ENCODE peak calls at places on chromosomes 13 and 19, in seven cellular contexts. D, X, B, L, H, F and J are unnamed samples.

GRCh38 chr19:53332484-53332883 is 1.1 kb upstream of the ZNF845 start:
- DNase-seq in H (no peak), X (no peak), F (no peak), L (no peak), D (no peak), B (no peak), J (no peak)

GRCh38 chr19:51448011-51448744 is 10.1 kb downstream of the SIGLEC8 start:
- DNase-seq in B (no peak), L (no peak), D (no peak), X (no peak), F (no peak), H (no peak), J (no peak)

GRCh38 chr19:49710372-49710951 is 19.5 kb downstream of the CPT1C start:
- DNase-seq in F (peak), X (no peak), L (no peak), D (no peak), B (no peak), H (no peak), J (no peak)

GRCh38 chr13:98717891-98718290 is 34.6 kb downstream of the SLC15A1 start:
- DNase-seq in L (no peak), H (no peak), D (no peak), F (no peak), X (no peak), B (no peak), J (no peak)

GRCh38 chr13:85009447-85009846 is 789.8 kb downstream of the SLITRK6 start:
- DNase-seq in D (no peak), L (no peak), B (no peak), X (no peak), H (no peak), F (no peak), J (no peak)

GRCh38 chr13:34044660-34045080 is 226.7 kb downstream of the RFC3 start:
- DNase-seq in X (no peak), F (peak), L (no peak), B (peak), D (no peak), H (no peak), J (no peak)

GRCh38 chr19:38649305-38650179 is 2.1 kb downstream of the ACTN4 start:
- DNase-seq in F (no peak), X (no peak), D (no peak), H (peak), L (no peak), B (peak), J (no peak)

GRCh38 chr13:110965755-110966134 is 50.9 kb upstream of the ANKRD10 start:
- DNase-seq in L (no peak), F (no peak), D (no peak), H (no peak), B (no peak), X (peak), J (no peak)

GRCh38 chr19:5172859-5173577 is 167.6 kb downstream of the PTPRS start:
- DNase-seq in B (peak), L (no peak), F (peak), D (no peak), X (no peak), H (no peak), J (no peak)

GRCh38 chr13:77055158-77055557 is 28.2 kb upstream of the FBXL3 start:
- DNase-seq in H (no peak), X (no peak), L (no peak), D (no peak), F (no peak), B (no peak), J (no peak)

GRCh38 chr13:63690672-63691071 is 2275.0 kb upstream of the PCDH20 start:
- DNase-seq in D (no peak), H (no peak), B (no peak), L (no peak), X (no peak), F (no peak), J (no peak)

GRCh38 chr13:110590577-110590976 is 24.8 kb upstream of the NAXD start:
- DNase-seq in H (peak), B (no peak), D (no peak), L (no peak), X (no peak), F (no peak), J (peak)

GRCh38 chr13:25775986-25776385 is 275.8 kb downstream of the SHISA2 start:
- DNase-seq in H (no peak), L (no peak), F (no peak), X (no peak), B (no peak), D (no peak), J (no peak)

GRCh38 chr13:40517486-40518311 is 148.7 kb downstream of the FOXO1 start:
- DNase-seq in L (no peak), F (no peak), D (no peak), X (no peak), H (no peak), B (no peak), J (no peak)

GRCh38 chr13:75960538-75960994 is 324.4 kb downstream of the LMO7 start:
- DNase-seq in D (peak), F (no peak), X (no peak), H (no peak), L (peak), B (no peak), J (no peak)

GRCh38 chr19:56597696-56598095 is 2.6 kb downstream of the ZNF71 start:
- DNase-seq in X (no peak), L (no peak), B (no peak), F (no peak), D (no peak), H (no peak), J (no peak)

GRCh38 chr19:55658846-55659459 is 4.1 kb downstream of the U2AF2 start:
- DNase-seq in X (no peak), L (no peak), F (no peak), B (no peak), D (no peak), H (no peak), J (no peak)

GRCh38 chr19:35901854-35902661 is at the start of gene HCST:
- DNase-seq in H (no peak), L (no peak), B (no peak), D (no peak), X (no peak), F (no peak), J (no peak)

GRCh38 chr19:42655748-42656147 is 61.0 kb upstream of the CEACAM8 start:
- DNase-seq in D (no peak), B (no peak), X (no peak), H (peak), F (no peak), L (no peak), J (no peak)

GRCh38 chr13:79194272-79194671 is 211.8 kb downstream of the RBM26 start:
- DNase-seq in L (peak), X (no peak), H (no peak), F (no peak), B (no peak), D (peak), J (no peak)

GRCh38 chr13:31909889-31910551 is 121.6 kb upstream of the FRY start:
- DNase-seq in L (no peak), B (peak), H (peak), X (no peak), D (no peak), F (peak), J (no peak)

GRCh38 chr19:46726551-46726950 is 9.6 kb upstream of the PRKD2 start:
- DNase-seq in D (no peak), L (no peak), X (no peak), H (no peak), F (no peak), B (no peak), J (no peak)

GRCh38 chr13:25292301-25292700 is 5.0 kb upstream of the MTMR6 start:
- DNase-seq in L (no peak), H (no peak), D (no peak), B (no peak), F (no peak), X (no peak), J (no peak)

GRCh38 chr19:19911150-19911549 is 10.4 kb downstream of the ZNF93 start:
- DNase-seq in F (no peak), L (no peak), H (no peak), D (no peak), B (no peak), X (no peak), J (no peak)

GRCh38 chr19:46722421-46723022 is 5.6 kb upstream of the PRKD2 start:
- DNase-seq in X (no peak), H (no peak), D (no peak), B (no peak), F (no peak), L (no peak), J (no peak)

GRCh38 chr13:96503481-96503880 is 413.6 kb downstream of the HS6ST3 start:
- DNase-seq in L (no peak), D (no peak), H (no peak), F (no peak), X (no peak), B (no peak), J (no peak)

GRCh38 chr19:47379398-47379938 is 30.4 kb downstream of the DHX34 start:
- DNase-seq in L (no peak), B (no peak), F (no peak), H (no peak), D (no peak), X (no peak), J (no peak)

GRCh38 chr19:46546194-46546896 is 50.7 kb upstream of the PNMA8B start:
- DNase-seq in F (no peak), H (peak), D (no peak), L (no peak), X (no peak), B (peak), J (no peak)

GRCh38 chr19:12639901-12640613 is 26.5 kb downstream of the MAN2B1 start:
- DNase-seq in D (peak), X (no peak), F (peak), B (peak), H (peak), L (peak), J (peak)

GRCh38 chr19:55362174-55362989 is 678 bp downstream of the GARIN5B start:
- DNase-seq in B (no peak), X (no peak), F (no peak), H (no peak), D (no peak), L (no peak), J (no peak)

GRCh38 chr19:10744848-10745293 is 27.0 kb downstream of the DNM2 start:
- DNase-seq in F (no peak), X (no peak), B (no peak), H (peak), D (no peak), L (no peak), J (no peak)

GRCh38 chr19:10747674-10748073 is 29.8 kb downstream of the DNM2 start:
- DNase-seq in F (no peak), L (no peak), D (no peak), B (no peak), X (no peak), H (no peak), J (no peak)

GRCh38 chr19:10748924-10749434 is 31.1 kb downstream of the DNM2 start:
- DNase-seq in L (no peak), H (peak), B (peak), F (peak), D (no peak), X (no peak), J (no peak)

GRCh38 chr19:10748195-10748923 is 30.5 kb downstream of the DNM2 start:
- DNase-seq in F (no peak), X (no peak), D (no peak), L (no peak), H (no peak), B (no peak), J (no peak)

DNA sequence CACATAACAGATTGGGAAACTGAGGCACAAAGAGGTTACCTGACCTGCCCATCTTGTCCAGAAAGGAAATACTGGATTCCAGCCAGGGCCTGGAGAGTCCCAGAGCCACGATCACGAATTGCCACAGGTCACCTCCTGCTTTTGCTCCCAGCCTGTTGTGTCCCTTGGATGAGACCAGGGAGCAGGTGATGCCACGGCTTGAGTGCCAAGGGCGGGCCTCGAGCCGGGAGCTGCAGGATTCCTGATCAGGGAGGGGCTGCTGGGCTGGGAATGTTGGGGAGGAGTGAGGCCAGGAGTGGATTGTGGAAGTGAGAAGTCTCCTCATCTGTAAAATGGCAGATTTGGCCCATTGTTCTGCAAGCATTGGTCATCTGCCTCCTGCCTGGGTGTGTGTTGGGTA is 29.4 kb downstream of the DNM2 start:
- DNase-seq in H (peak), D (no peak), F (no peak), X (no peak), L (no peak), B (no peak), J (no peak)
- TF ChIP-seq POLR2AphosphoS5 in H (no peak), D (no peak), F (no peak), X (no peak), L (no peak), B (no peak), J (no peak)

GRCh38 chr13:94712812-94713555 is 639 bp upstream of the SOX21 start:
- DNase-seq in X (no peak), B (peak), F (no peak), H (peak), D (no peak), L (no peak), J (peak)
- TF ChIP-seq POLR2A in X (no peak), B (no peak), F (no peak), H (no peak), D (no peak), L (no peak), J (no peak)

DNA sequence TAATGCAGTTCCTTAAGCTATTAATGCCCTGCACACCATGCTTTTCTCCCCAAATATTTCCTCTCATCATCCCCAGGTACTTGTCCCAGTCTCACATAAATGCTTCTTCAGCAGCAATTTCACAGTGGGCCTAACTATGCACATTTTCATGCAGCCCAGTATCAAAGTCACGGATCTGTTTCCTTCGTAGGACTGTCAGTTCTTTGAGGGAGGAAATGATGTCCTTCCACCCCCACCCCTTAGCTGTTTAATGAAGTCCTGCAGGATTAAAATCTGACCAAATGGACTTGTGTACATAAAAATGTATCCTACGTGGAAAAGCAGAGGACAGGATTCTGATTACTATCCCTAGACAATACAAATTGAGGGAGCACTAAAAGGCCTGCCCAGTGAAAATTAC is 68.6 kb upstream of the ARGLU1 start:
- DNase-seq in F (no peak), L (no peak), X (no peak), D (no peak), B (no peak), H (no peak), J (no peak)
- TF ChIP-seq POLR2AphosphoS5 in F (no peak), L (no peak), X (no peak), D (no peak), B (no peak), H (no peak), J (no peak)

GRCh38 chr13:112205990-112206389 is 139.0 kb downstream of the SOX1 start:
- DNase-seq in H (no peak), B (no peak), F (no peak), X (no peak), D (no peak), L (no peak), J (no peak)

GRCh38 chr13:112204881-112205327 is 138.0 kb downstream of the SOX1 start:
- DNase-seq in H (no peak), L (no peak), B (no peak), F (no peak), D (no peak), X (no peak), J (no peak)

GRCh38 chr13:112203614-112204013 is 136.7 kb downstream of the SOX1 start:
- DNase-seq in X (no peak), F (no peak), L (no peak), D (no peak), B (no peak), H (no peak), J (no peak)

GRCh38 chr13:112202966-112203365 is 136.0 kb downstream of the SOX1 start:
- DNase-seq in X (no peak), L (no peak), B (no peak), F (no peak), H (no peak), D (no peak), J (no peak)

GRCh38 chr13:112204376-112204775 is 137.4 kb downstream of the SOX1 start:
- DNase-seq in H (no peak), B (no peak), D (no peak), F (no peak), X (no peak), L (no peak), J (no peak)
- TF ChIP-seq POLR2A in H (no peak), B (no peak), D (no peak), F (no peak), X (no peak), L (no peak), J (no peak)

GRCh38 chr19:15238639-15239155 is 6.4 kb upstream of the EPHX3 start:
- DNase-seq in L (no peak), B (no peak), F (no peak), X (no peak), H (no peak), D (no peak), J (no peak)

GRCh38 chr19:15239337-15239949 is 7.2 kb upstream of the EPHX3 start:
- DNase-seq in D (no peak), X (no peak), L (no peak), H (no peak), F (no peak), B (no peak), J (no peak)

GRCh38 chr19:15241259-15241658 is 9.0 kb upstream of the EPHX3 start:
- DNase-seq in F (no peak), X (no peak), L (no peak), D (no peak), B (no peak), H (no peak), J (no peak)

GRCh38 chr19:15237759-15238638 is 5.8 kb upstream of the EPHX3 start:
- DNase-seq in D (no peak), H (no peak), F (no peak), L (no peak), X (no peak), B (no peak), J (no peak)

GRCh38 chr19:15240539-15240938 is 8.3 kb upstream of the EPHX3 start:
- DNase-seq in X (no peak), D (no peak), L (no peak), F (no peak), H (no peak), B (no peak), J (no peak)
- TF ChIP-seq POLR2AphosphoS5 in X (no peak), D (no peak), L (no peak), F (no peak), H (no peak), B (no peak), J (no peak)

GRCh38 chr13:80339841-80340642 is 884 bp downstream of the SPRY2 start:
- DNase-seq in D (no peak), F (no peak), H (peak), X (no peak), B (peak), L (no peak), J (peak)
- TF ChIP-seq POLR2A in D (no peak), F (no peak), H (no peak), X (no peak), B (peak), L (no peak), J (no peak)

GRCh38 chr19:18660051-18660910 is 23.2 kb upstream of the CRTC1 start:
- DNase-seq in H (no peak), X (no peak), D (no peak), B (no peak), F (no peak), L (no peak), J (no peak)
- TF ChIP-seq POLR2AphosphoS5 in H (no peak), X (peak), D (no peak), B (no peak), F (no peak), L (no peak), J (no peak)

GRCh38 chr19:33346665-33347064 is 26.8 kb upstream of the CEBPG start:
- DNase-seq in B (no peak), L (no peak), D (no peak), F (no peak), X (no peak), H (no peak), J (no peak)

GRCh38 chr19:33350538-33351309 is 22.8 kb upstream of the CEBPG start:
- DNase-seq in D (no peak), L (no peak), B (no peak), F (no peak), X (no peak), H (no peak), J (peak)

GRCh38 chr19:33349319-33350289 is 23.9 kb upstream of the CEBPG start:
- DNase-seq in B (no peak), D (no peak), L (no peak), X (no peak), F (no peak), H (no peak), J (no peak)

GRCh38 chr19:33347300-33347699 is 26.2 kb upstream of the CEBPG start:
- DNase-seq in B (no peak), H (no peak), X (no peak), D (no peak), L (no peak), F (no peak), J (no peak)

GRCh38 chr19:33348301-33349010 is 25.1 kb upstream of the CEBPG start:
- DNase-seq in X (no peak), B (no peak), H (no peak), D (no peak), F (no peak), L (no peak), J (no peak)
- TF ChIP-seq POLR2A in X (no peak), B (no peak), H (no peak), D (no peak), F (no peak), L (no peak), J (no peak)

DNA sequence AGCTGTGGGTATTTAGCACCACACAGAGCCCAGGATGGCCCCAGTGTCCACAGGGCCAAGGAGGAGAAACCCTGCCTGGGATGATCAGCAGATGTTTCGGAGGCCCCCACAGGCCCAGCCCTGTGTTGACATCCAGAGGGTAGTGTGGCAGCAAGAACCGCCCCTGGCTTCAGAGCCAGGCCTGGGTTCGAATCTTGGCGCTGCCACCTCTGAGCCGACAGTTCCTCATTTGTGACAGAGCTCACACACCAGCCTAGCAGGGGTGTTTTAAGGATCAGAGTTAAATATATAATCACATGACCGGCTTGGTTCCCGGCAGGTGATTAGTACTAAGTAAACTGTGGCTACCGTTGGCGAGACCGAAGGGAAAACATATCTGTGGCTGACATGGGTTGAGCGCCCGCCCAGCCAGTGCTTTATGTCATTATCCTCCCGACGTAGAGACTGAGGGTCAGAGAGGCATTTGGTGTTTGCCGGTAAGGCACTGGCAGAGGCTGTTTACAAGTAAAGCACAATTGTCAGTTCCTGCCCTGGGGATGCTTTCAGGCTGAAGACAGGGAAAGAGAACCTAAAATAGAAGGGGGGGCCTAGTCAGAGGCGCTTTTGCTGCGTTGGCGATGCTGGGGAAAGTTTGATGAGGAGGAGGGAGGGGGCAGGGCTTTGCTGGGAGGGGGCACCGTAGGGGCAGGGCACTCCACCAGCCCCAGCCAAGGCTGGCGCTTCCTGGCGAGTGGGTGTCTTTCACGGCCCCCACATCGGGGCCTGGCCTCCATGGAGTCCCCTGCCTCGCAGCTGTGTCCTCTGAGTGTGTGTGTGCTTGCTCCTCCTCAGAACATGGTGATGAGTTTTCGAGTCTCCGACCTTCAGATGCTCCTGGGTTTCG is 4.8 kb downstream of the PIAS4 start:
- DNase-seq in D (no peak), X (no peak), L (no peak), F (no peak), B (no peak), H (peak), J (no peak)
- TF ChIP-seq POLR2AphosphoS5 in D (no peak), X (no peak), L (no peak), F (no peak), B (no peak), H (peak), J (no peak)